ENCODE peak calls at places on chromosomes 4 and X, in seven cellular contexts. H is mucosa of descending colon; Z is posterior cingulate gyrus; F is aorta; U is CD4-positive, alpha-beta T cell; R is fibroblast of lung; N is memory B cell. B is an unnamed sample.

GRCh38 chr4:182809417-182810102 is 107.6 kb downstream of the DCTD start:
- DNase-seq in Z (no peak), U (no peak), F (no peak), H (peak; percentile 15), N (no peak), R (peak; percentile 14), B (no peak)

GRCh38 chr4:169540774-169541173 is 71.6 kb downstream of the NEK1 start:
- DNase-seq in U (no peak), F (no peak), H (no peak), R (peak; percentile 12), Z (no peak), N (no peak), B (no peak)

GRCh38 chr4:153310793-153311192 is 33.7 kb upstream of the MND1 start:
- DNase-seq in R (no peak), F (no peak), Z (no peak), U (no peak), N (no peak), H (no peak), B (no peak)

GRCh38 chrX:10529344-10529743 is 91.0 kb downstream of the MID1 start:
- DNase-seq in N (no peak), Z (no peak), R (peak; percentile 39), H (no peak), U (no peak), F (no peak), B (peak; percentile 53)

GRCh38 chrX:1486749-1487361 is 34.1 kb upstream of the ASMTL start:
- DNase-seq in U (no peak), N (no peak), Z (no peak), F (peak; percentile 72), H (no peak), R (no peak), B (no peak)

GRCh38 chr4:93828332-93828829 is at the start of gene ATOH1:
- DNase-seq in Z (no peak), F (no peak), U (no peak), N (no peak), H (peak; percentile 73), R (peak; percentile 7), B (no peak)

GRCh38 chr4:185293202-185293601 is 83.8 kb downstream of the SNX25 start:
- DNase-seq in F (no peak), U (no peak), R (no peak), H (no peak), Z (no peak), N (no peak), B (no peak)

GRCh38 chr4:10080874-10081606 is 35.6 kb downstream of the WDR1 start:
- DNase-seq in H (no peak), U (no peak), Z (peak; percentile 47), N (no peak), F (no peak), R (no peak), B (no peak)

GRCh38 chr4:7206385-7206784 is 14.0 kb downstream of the SORCS2 start:
- DNase-seq in H (no peak), Z (no peak), N (no peak), U (no peak), F (peak; percentile 80), R (peak; percentile 92), B (peak; percentile 24)

GRCh38 chr4:90542216-90542615 is 415.0 kb downstream of the CCSER1 start:
- DNase-seq in H (no peak), U (no peak), R (no peak), F (no peak), Z (no peak), N (no peak), B (no peak)

GRCh38 chr4:112526061-112526460 is 10.1 kb upstream of the NEUROG2 start:
- DNase-seq in H (no peak), N (no peak), R (peak; percentile 47), Z (no peak), U (no peak), F (no peak), B (no peak)

GRCh38 chrX:70026851-70027200 is 22.9 kb downstream of the AWAT2 start:
- DNase-seq in H (no peak), N (no peak), F (no peak), U (no peak), Z (no peak), R (no peak), B (no peak)